ENCODE peak calls at places on chromosome 9, in ten cellular contexts. One of them, this sample, is unnamed.

GRCh38 chr9:32807217-32807616 is 23.9 kb downstream of the TMEM215 start:
- DNase-seq in stomach: no peak
- DNase-seq in right lobe of liver: no peak
- DNase-seq in heart left ventricle: no peak
- DNase-seq in gastrocnemius medialis: no peak
- DNase-seq in prostate gland: no peak
- DNase-seq in Peyer's patch: no peak
- DNase-seq in vagina: no peak
- DNase-seq in transverse colon: no peak
- DNase-seq in spleen: no peak
- DNase-seq in this sample: no peak

GRCh38 chr9:110538621-110539020 is 40.9 kb downstream of the SVEP1 start:
- DNase-seq in prostate gland: no peak
- DNase-seq in right lobe of liver: no peak
- DNase-seq in heart left ventricle: no peak
- DNase-seq in stomach: no peak
- DNase-seq in vagina: no peak
- DNase-seq in gastrocnemius medialis: no peak
- DNase-seq in Peyer's patch: no peak
- DNase-seq in spleen: no peak
- DNase-seq in transverse colon: no peak
- DNase-seq in this sample: no peak

GRCh38 chr9:73183917-73184861 is 32.5 kb downstream of the ANXA1 start:
- DNase-seq in right lobe of liver: no peak
- DNase-seq in prostate gland: no peak
- DNase-seq in gastrocnemius medialis: no peak
- DNase-seq in vagina: no peak
- DNase-seq in Peyer's patch: no peak
- DNase-seq in transverse colon: no peak
- DNase-seq in spleen: no peak
- DNase-seq in heart left ventricle: no peak
- DNase-seq in stomach: no peak
- DNase-seq in this sample: no peak

GRCh38 chr9:117938086-117938485 is 233.9 kb downstream of the TLR4 start:
- DNase-seq in prostate gland: no peak
- DNase-seq in stomach: no peak
- DNase-seq in gastrocnemius medialis: no peak
- DNase-seq in spleen: no peak
- DNase-seq in vagina: no peak
- DNase-seq in heart left ventricle: no peak
- DNase-seq in right lobe of liver: no peak
- DNase-seq in transverse colon: no peak
- DNase-seq in Peyer's patch: no peak
- DNase-seq in this sample: no peak

GRCh38 chr9:86513429-86513828 is 159.2 kb upstream of the TUT7 start:
- DNase-seq in prostate gland: no peak
- DNase-seq in spleen: no peak
- DNase-seq in gastrocnemius medialis: no peak
- DNase-seq in Peyer's patch: no peak
- DNase-seq in heart left ventricle: no peak
- DNase-seq in vagina: no peak
- DNase-seq in stomach: no peak
- DNase-seq in transverse colon: no peak
- DNase-seq in right lobe of liver: no peak
- DNase-seq in this sample: no peak

GRCh38 chr9:36327903-36328302 is 69.7 kb upstream of the GNE start:
- DNase-seq in spleen: no peak
- DNase-seq in stomach: no peak
- DNase-seq in prostate gland: no peak
- DNase-seq in right lobe of liver: no peak
- DNase-seq in transverse colon: no peak
- DNase-seq in vagina: no peak
- DNase-seq in gastrocnemius medialis: no peak
- DNase-seq in Peyer's patch: no peak
- DNase-seq in heart left ventricle: no peak
- DNase-seq in this sample: no peak

GRCh38 chr9:4861145-4861544 is 68.4 kb downstream of the RCL1 start:
- DNase-seq in transverse colon: no peak
- DNase-seq in Peyer's patch: no peak
- DNase-seq in heart left ventricle: no peak
- DNase-seq in gastrocnemius medialis: no peak
- DNase-seq in prostate gland: no peak
- DNase-seq in vagina: no peak
- DNase-seq in right lobe of liver: no peak
- DNase-seq in spleen: no peak
- DNase-seq in stomach: no peak
- DNase-seq in this sample: no peak

GRCh38 chr9:126791406-126792230 is 13.2 kb upstream of the ZBTB43 start:
- DNase-seq in gastrocnemius medialis: peak; percentile 80
- DNase-seq in vagina: no peak
- DNase-seq in right lobe of liver: no peak
- DNase-seq in transverse colon: no peak
- DNase-seq in stomach: no peak
- DNase-seq in spleen: no peak
- DNase-seq in prostate gland: no peak
- DNase-seq in Peyer's patch: no peak
- DNase-seq in heart left ventricle: no peak
- DNase-seq in this sample: no peak

GRCh38 chr9:36765468-36766341 is 193.0 kb downstream of the MELK start:
- DNase-seq in right lobe of liver: peak; percentile 52
- DNase-seq in spleen: peak; percentile 95
- DNase-seq in heart left ventricle: peak; percentile 45
- DNase-seq in gastrocnemius medialis: peak; percentile 22
- DNase-seq in prostate gland: peak; percentile 31
- DNase-seq in stomach: peak; percentile 60
- DNase-seq in vagina: no peak
- DNase-seq in Peyer's patch: peak; percentile 88
- DNase-seq in transverse colon: peak; percentile 86
- DNase-seq in this sample: peak; percentile 50

GRCh38 chr9:104780796-104781395 is 17.0 kb downstream of the NIPSNAP3B start:
- DNase-seq in stomach: no peak
- DNase-seq in transverse colon: no peak
- DNase-seq in gastrocnemius medialis: no peak
- DNase-seq in prostate gland: no peak
- DNase-seq in right lobe of liver: no peak
- DNase-seq in Peyer's patch: no peak
- DNase-seq in heart left ventricle: no peak
- DNase-seq in spleen: no peak
- DNase-seq in vagina: no peak
- DNase-seq in this sample: no peak

GRCh38 chr9:133485531-133486260 is 6.8 kb upstream of the SLC2A6 start:
- DNase-seq in stomach: no peak
- DNase-seq in transverse colon: no peak
- DNase-seq in prostate gland: no peak
- DNase-seq in vagina: no peak
- DNase-seq in spleen: peak; percentile 80
- DNase-seq in heart left ventricle: no peak
- DNase-seq in gastrocnemius medialis: no peak
- DNase-seq in right lobe of liver: no peak
- DNase-seq in Peyer's patch: peak; percentile 30
- DNase-seq in this sample: no peak

GRCh38 chr9:75027187-75028107 is 646 bp downstream of the CARNMT1 start:
- DNase-seq in spleen: peak; percentile 93
- DNase-seq in vagina: peak; percentile 90
- DNase-seq in right lobe of liver: peak; percentile 83
- DNase-seq in transverse colon: peak; percentile 79
- DNase-seq in prostate gland: peak; percentile 40
- DNase-seq in heart left ventricle: peak; percentile 67
- DNase-seq in gastrocnemius medialis: peak; percentile 70
- DNase-seq in stomach: peak; percentile 68
- DNase-seq in Peyer's patch: peak; percentile 64
- DNase-seq in this sample: peak; percentile 79

DNA sequence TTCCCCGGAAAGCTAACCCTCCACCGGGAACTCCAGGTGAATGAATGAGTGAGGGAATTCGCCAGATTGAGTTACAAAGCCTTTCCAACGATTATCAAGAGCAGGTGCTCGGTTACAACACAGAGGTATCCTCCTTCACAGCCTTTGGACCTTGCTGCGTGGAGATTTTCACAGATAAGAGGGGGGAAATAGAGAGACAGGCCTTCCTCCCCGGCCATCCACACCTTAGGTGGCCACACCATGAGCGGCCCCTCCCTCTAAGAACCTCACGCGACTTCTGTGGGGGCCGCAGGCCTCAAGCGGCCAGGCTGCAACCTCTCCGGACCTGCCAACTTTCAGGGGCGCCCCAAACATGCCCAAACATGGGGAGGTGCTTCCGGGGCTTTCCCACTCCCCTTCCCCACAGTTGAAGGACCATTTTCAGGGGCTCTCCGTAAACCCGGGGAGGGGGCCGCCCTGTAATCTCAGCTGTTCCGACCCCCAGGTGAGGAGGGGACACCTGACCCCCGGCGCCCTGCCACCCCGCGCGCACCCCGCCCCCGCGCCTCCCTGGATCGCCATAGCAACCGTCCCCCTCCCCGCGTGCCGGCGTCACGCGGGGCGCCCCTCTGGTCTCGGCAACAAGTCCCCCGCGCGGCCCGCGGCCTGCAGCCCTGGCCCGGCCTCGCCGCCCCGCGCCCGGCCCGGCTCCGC is 603 bp downstream of the DENND1A start:
- DNase-seq in Peyer's patch: peak; percentile 28
- DNase-seq in spleen: no peak
- DNase-seq in right lobe of liver: peak; percentile 66
- DNase-seq in gastrocnemius medialis: peak; percentile 13
- DNase-seq in vagina: no peak
- DNase-seq in transverse colon: peak; percentile 44
- DNase-seq in heart left ventricle: peak; percentile 13
- DNase-seq in prostate gland: no peak
- DNase-seq in stomach: no peak
- DNase-seq in this sample: no peak
- H3K4me1 ChIP-seq in Peyer's patch: peaks cover 15% of the 10 kb centered on the region
- H3K4me1 ChIP-seq in spleen: peaks cover 30% of the 10 kb centered on the region
- H3K4me1 ChIP-seq in right lobe of liver: peaks cover 23% of the 10 kb centered on the region
- H3K4me1 ChIP-seq in gastrocnemius medialis: peaks cover 30% of the 10 kb centered on the region
- H3K4me1 ChIP-seq in vagina: peaks cover 32% of the 10 kb centered on the region
- H3K4me1 ChIP-seq in transverse colon: peaks cover 23% of the 10 kb centered on the region
- H3K4me1 ChIP-seq in heart left ventricle: peaks cover 6% of the 10 kb centered on the region
- H3K4me1 ChIP-seq in prostate gland: peaks cover 3% of the 10 kb centered on the region
- H3K4me1 ChIP-seq in stomach: peaks cover 28% of the 10 kb centered on the region
- H3K4me1 ChIP-seq in this sample: no peaks in the 10 kb centered on the region

GRCh38 chr9:33851301-33851700 is 34.3 kb downstream of the UBE2R2 start:
- DNase-seq in heart left ventricle: no peak
- DNase-seq in stomach: no peak
- DNase-seq in gastrocnemius medialis: no peak
- DNase-seq in vagina: no peak
- DNase-seq in prostate gland: no peak
- DNase-seq in Peyer's patch: no peak
- DNase-seq in spleen: no peak
- DNase-seq in right lobe of liver: no peak
- DNase-seq in transverse colon: no peak
- DNase-seq in this sample: no peak
- H3K36me3 ChIP-seq in heart left ventricle: no peaks in the 10 kb centered on the region
- H3K36me3 ChIP-seq in stomach: no peaks in the 10 kb centered on the region
- H3K36me3 ChIP-seq in gastrocnemius medialis: no peaks in the 10 kb centered on the region
- H3K36me3 ChIP-seq in vagina: no peaks in the 10 kb centered on the region
- H3K36me3 ChIP-seq in prostate gland: no peaks in the 10 kb centered on the region
- H3K36me3 ChIP-seq in Peyer's patch: no peaks in the 10 kb centered on the region
- H3K36me3 ChIP-seq in spleen: no peaks in the 10 kb centered on the region
- H3K36me3 ChIP-seq in right lobe of liver: no peaks in the 10 kb centered on the region
- H3K36me3 ChIP-seq in transverse colon: no peaks in the 10 kb centered on the region
- H3K36me3 ChIP-seq in this sample: no peaks in the 10 kb centered on the region

GRCh38 chr9:131530930-131531832 is at the start of gene UCK1:
- DNase-seq in spleen: peak; percentile 93
- DNase-seq in vagina: no peak
- DNase-seq in Peyer's patch: peak; percentile 69
- DNase-seq in prostate gland: peak; percentile 60
- DNase-seq in gastrocnemius medialis: peak; percentile 70
- DNase-seq in heart left ventricle: peak; percentile 85
- DNase-seq in transverse colon: peak; percentile 77
- DNase-seq in right lobe of liver: peak; percentile 81
- DNase-seq in stomach: peak; percentile 80
- DNase-seq in this sample: peak; percentile 86
- TF ChIP-seq POLR2A in spleen: peak; percentile 32
- TF ChIP-seq POLR2A in vagina: no peak
- TF ChIP-seq POLR2A in Peyer's patch: peak; percentile 48
- TF ChIP-seq POLR2A in prostate gland: peak; percentile 32
- TF ChIP-seq POLR2A in gastrocnemius medialis: peak; percentile 74
- TF ChIP-seq POLR2A in heart left ventricle: no peak
- TF ChIP-seq POLR2A in transverse colon: peak; percentile 56
- TF ChIP-seq POLR2A in right lobe of liver: peak; percentile 79
- TF ChIP-seq POLR2A in stomach: no peak
- TF ChIP-seq POLR2A in this sample: peak; percentile 62

GRCh38 chr9:129323376-129323998 is 145.4 kb upstream of the IER5L start:
- DNase-seq in gastrocnemius medialis: no peak
- DNase-seq in Peyer's patch: no peak
- DNase-seq in transverse colon: no peak
- DNase-seq in right lobe of liver: peak; percentile 55
- DNase-seq in stomach: no peak
- DNase-seq in spleen: peak; percentile 20
- DNase-seq in vagina: peak; percentile 81
- DNase-seq in heart left ventricle: no peak
- DNase-seq in prostate gland: no peak
- DNase-seq in this sample: peak; percentile 65

GRCh38 chr9:129324808-129325491 is 146.9 kb upstream of the IER5L start:
- DNase-seq in Peyer's patch: no peak
- DNase-seq in stomach: no peak
- DNase-seq in right lobe of liver: no peak
- DNase-seq in spleen: no peak
- DNase-seq in transverse colon: no peak
- DNase-seq in vagina: no peak
- DNase-seq in heart left ventricle: no peak
- DNase-seq in gastrocnemius medialis: no peak
- DNase-seq in prostate gland: no peak
- DNase-seq in this sample: no peak

GRCh38 chr9:129322022-129322621 is 144.1 kb upstream of the IER5L start:
- DNase-seq in stomach: no peak
- DNase-seq in vagina: peak; percentile 83
- DNase-seq in prostate gland: no peak
- DNase-seq in gastrocnemius medialis: peak; percentile 7
- DNase-seq in transverse colon: peak; percentile 6
- DNase-seq in right lobe of liver: no peak
- DNase-seq in heart left ventricle: peak; percentile 10
- DNase-seq in spleen: peak; percentile 54
- DNase-seq in Peyer's patch: no peak
- DNase-seq in this sample: no peak

GRCh38 chr9:129322641-129323375 is 144.7 kb upstream of the IER5L start:
- DNase-seq in transverse colon: no peak
- DNase-seq in prostate gland: no peak
- DNase-seq in vagina: peak; percentile 81
- DNase-seq in gastrocnemius medialis: no peak
- DNase-seq in Peyer's patch: no peak
- DNase-seq in right lobe of liver: peak; percentile 39
- DNase-seq in stomach: no peak
- DNase-seq in heart left ventricle: peak; percentile 6
- DNase-seq in spleen: peak; percentile 32
- DNase-seq in this sample: no peak

GRCh38 chr9:129323999-129324553 is 146.0 kb upstream of the IER5L start:
- DNase-seq in transverse colon: no peak
- DNase-seq in Peyer's patch: no peak
- DNase-seq in gastrocnemius medialis: no peak
- DNase-seq in right lobe of liver: peak; percentile 78
- DNase-seq in prostate gland: no peak
- DNase-seq in vagina: no peak
- DNase-seq in heart left ventricle: no peak
- DNase-seq in spleen: peak; percentile 49
- DNase-seq in stomach: no peak
- DNase-seq in this sample: no peak
- H3K4me1 ChIP-seq in transverse colon: peaks cover 11% of the 10 kb centered on the region
- H3K4me1 ChIP-seq in Peyer's patch: peaks cover 8% of the 10 kb centered on the region
- H3K4me1 ChIP-seq in gastrocnemius medialis: peaks cover 27% of the 10 kb centered on the region
- H3K4me1 ChIP-seq in right lobe of liver: peaks cover 42% of the 10 kb centered on the region
- H3K4me1 ChIP-seq in prostate gland: peaks cover 8% of the 10 kb centered on the region
- H3K4me1 ChIP-seq in vagina: peaks cover 57% of the 10 kb centered on the region
- H3K4me1 ChIP-seq in heart left ventricle: peaks cover 35% of the 10 kb centered on the region
- H3K4me1 ChIP-seq in spleen: peaks cover 23% of the 10 kb centered on the region
- H3K4me1 ChIP-seq in stomach: peaks cover 51% of the 10 kb centered on the region
- H3K4me1 ChIP-seq in this sample: peaks cover 66% of the 10 kb centered on the region

This sample was measured in adrenal gland.